ENCODE peak calls at places on chromosomes 2 and 18, in six cellular contexts. K is neural progenitor cell, Z is spleen, B is IMR-90, E is prostate gland, R is Caco-2. O is an unnamed sample.
A peak's percentile ranks its signal among the peaks of the same experiment; 100 is the strongest.

GRCh38 chr18:77000527-77000926 is 132.1 kb downstream of the MBP start:
- DNase-seq in Z (peak; percentile 89), E (peak; percentile 30), R (peak; percentile 35), K (peak; percentile 64), B (peak; percentile 32), O (peak; percentile 58)

GRCh38 chr2:1662606-1663180 is 81.6 kb downstream of the PXDN start:
- DNase-seq in Z (no peak), K (no peak), R (no peak), E (no peak), B (no peak), O (no peak)

GRCh38 chr2:229553091-229553490 is 161.3 kb downstream of the DNER start:
- DNase-seq in B (no peak), Z (no peak), K (no peak), R (no peak), E (no peak), O (no peak)

GRCh38 chr2:38232454-38232853 is 144.6 kb downstream of the ATL2 start:
- DNase-seq in K (no peak), R (no peak), B (no peak), Z (no peak), E (no peak), O (no peak)

GRCh38 chr18:10926565-10927194 is 222.7 kb downstream of the PIEZO2 start:
- DNase-seq in K (no peak), Z (no peak), E (no peak), B (peak; percentile 68), R (no peak), O (peak; percentile 68)

GRCh38 chr18:3037423-3037915 is 24.5 kb upstream of the LPIN2 start:
- DNase-seq in R (peak; percentile 56), E (peak; percentile 39), Z (no peak), K (no peak), B (peak; percentile 90), O (no peak)

GRCh38 chr18:3966985-3967856 is 487.9 kb downstream of the DLGAP1 start:
- DNase-seq in E (no peak), B (peak; percentile 40), K (peak; percentile 26), Z (no peak), R (no peak), O (peak; percentile 9)

GRCh38 chr18:13372405-13372995 is 153.9 kb downstream of the LDLRAD4 start:
- DNase-seq in K (no peak), E (no peak), B (no peak), R (no peak), Z (no peak), O (no peak)

GRCh38 chr18:21735452-21736015 is 5.1 kb upstream of the MIB1 start:
- DNase-seq in E (no peak), B (peak; percentile 73), Z (peak; percentile 81), R (peak; percentile 65), K (peak; percentile 53), O (no peak)

GRCh38 chr2:181778621-181779195 is 98.4 kb upstream of the NEUROD1 start:
- DNase-seq in Z (no peak), R (no peak), B (peak; percentile 25), E (no peak), K (peak; percentile 31), O (no peak)

GRCh38 chr2:156329922-156330726 is 2.4 kb downstream of the NR4A2 start:
- DNase-seq in Z (no peak), E (no peak), B (no peak), K (no peak), R (no peak), O (no peak)

GRCh38 chr2:127576433-127577207 is 41.1 kb downstream of the MYO7B start:
- DNase-seq in B (peak; percentile 56), K (no peak), Z (peak; percentile 70), E (peak; percentile 83), R (no peak), O (peak; percentile 90)

GRCh38 chr2:171390941-171391516 is 42.8 kb downstream of the METTL8 start:
- DNase-seq in K (no peak), E (no peak), R (no peak), B (peak; percentile 78), Z (no peak), O (no peak)

GRCh38 chr18:23992119-23992940 is 22.2 kb upstream of the TTC39C start:
- DNase-seq in K (no peak), R (no peak), E (peak; percentile 51), Z (no peak), B (peak; percentile 38), O (no peak)

GRCh38 chr18:9925369-9925768 is 11.6 kb downstream of the VAPA start:
- DNase-seq in R (no peak), B (peak; percentile 70), E (no peak), K (no peak), Z (no peak), O (peak; percentile 35)

GRCh38 chr2:120729410-120730052 is 6.1 kb upstream of the GLI2 start:
- DNase-seq in K (no peak), B (peak; percentile 88), Z (peak; percentile 6), E (no peak), R (no peak), O (peak; percentile 67)

GRCh38 chr2:191303349-191304005 is 58.3 kb downstream of the MYO1B start:
- DNase-seq in K (no peak), E (no peak), B (peak; percentile 22), R (no peak), Z (no peak), O (no peak)

GRCh38 chr2:43149482-43150107 is 76.8 kb downstream of the ZFP36L2 start:
- DNase-seq in Z (peak; percentile 75), R (no peak), K (no peak), E (no peak), B (no peak), O (no peak)

GRCh38 chr2:226583715-226584114 is 215.9 kb downstream of the IRS1 start:
- DNase-seq in R (peak; percentile 5), B (peak; percentile 89), K (no peak), Z (no peak), E (no peak), O (peak; percentile 85)

GRCh38 chr2:127893033-127893432 is 7.3 kb upstream of the AMMECR1L start:
- DNase-seq in E (no peak), R (no peak), Z (peak; percentile 54), K (no peak), B (no peak), O (no peak)

GRCh38 chr18:49628119-49628518 is 66.3 kb downstream of the LIPG start:
- DNase-seq in B (no peak), Z (no peak), E (no peak), R (no peak), K (no peak), O (no peak)

GRCh38 chr2:138564586-138565250 is 63.1 kb downstream of the SPOPL start:
- DNase-seq in Z (no peak), K (no peak), R (no peak), B (peak; percentile 39), E (no peak), O (no peak)

GRCh38 chr2:100292022-100292580 is 30.2 kb downstream of the LONRF2 start:
- DNase-seq in R (peak; percentile 40), Z (no peak), K (peak; percentile 9), B (peak; percentile 96), E (no peak), O (peak; percentile 26)

DNA sequence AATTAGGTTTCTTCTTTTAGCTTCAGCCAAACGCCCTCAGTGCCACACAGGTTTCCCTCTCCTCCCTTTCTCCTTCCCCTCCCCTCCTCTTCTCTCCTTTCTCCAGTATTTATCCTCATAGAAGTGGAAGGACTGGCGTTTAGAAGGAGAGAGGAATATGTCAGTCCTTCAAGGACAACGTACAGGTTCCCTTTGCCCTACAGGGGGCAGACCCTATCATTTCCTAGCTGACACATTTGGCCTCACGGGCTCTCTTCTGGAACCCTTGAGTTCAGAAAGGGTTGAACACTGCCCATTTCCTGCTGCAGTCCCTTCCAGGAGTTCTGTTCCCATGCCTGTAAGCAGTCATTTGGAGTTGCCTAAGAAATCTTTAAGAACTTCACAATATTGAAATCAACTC is 46.1 kb downstream of the CDCA7 start:
- DNase-seq in K (peak; percentile 34), E (no peak), B (no peak), Z (no peak), R (peak; percentile 32), O (peak; percentile 23)
- TF ChIP-seq CTCF in K (peak; percentile 29), E (no peak), B (no peak), Z (no peak), R (peak; percentile 29), O (peak; percentile 22)

GRCh38 chr2:207163053-207163814 is 2.5 kb downstream of the KLF7 start:
- DNase-seq in R (peak; percentile 15), B (peak; percentile 92), E (peak; percentile 79), Z (no peak), K (no peak), O (no peak)
- H3K4me1 ChIP-seq in R (peaks cover 10% of the 10 kb centered on the region), B (peaks cover 12% of the 10 kb centered on the region), E (no peaks in the 10 kb centered on the region), Z (peaks cover 11% of the 10 kb centered on the region), K (peaks cover 46% of the 10 kb centered on the region), O (peaks cover 13% of the 10 kb centered on the region)

DNA sequence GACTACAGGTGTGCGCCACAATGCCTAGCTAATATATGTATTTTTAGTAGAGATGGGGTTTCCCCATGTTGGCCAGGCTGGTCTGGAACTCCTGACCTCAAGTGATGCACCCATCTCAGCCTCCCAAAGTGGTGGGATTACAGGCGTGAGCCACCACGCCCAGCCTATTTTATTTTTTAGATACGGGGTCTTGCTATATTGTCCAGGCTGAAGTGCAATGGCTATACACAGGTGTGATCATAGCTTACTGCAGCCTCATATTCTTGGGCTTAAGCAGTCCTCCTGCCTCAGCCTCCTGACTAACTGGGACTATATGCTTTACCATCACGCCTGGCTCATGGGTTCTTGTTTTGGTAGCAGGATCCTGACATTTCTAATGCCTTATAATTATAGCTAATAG is 42.4 kb downstream of the BIRC6 start:
- DNase-seq in K (no peak), B (no peak), E (no peak), Z (no peak), R (no peak), O (no peak)
- H3K36me3 ChIP-seq in K (no peaks in the 10 kb centered on the region), B (peaks cover 34% of the 10 kb centered on the region), E (no peaks in the 10 kb centered on the region), Z (peaks cover 67% of the 10 kb centered on the region), R (peaks cover 1% of the 10 kb centered on the region), O (peaks cover 28% of the 10 kb centered on the region)

DNA sequence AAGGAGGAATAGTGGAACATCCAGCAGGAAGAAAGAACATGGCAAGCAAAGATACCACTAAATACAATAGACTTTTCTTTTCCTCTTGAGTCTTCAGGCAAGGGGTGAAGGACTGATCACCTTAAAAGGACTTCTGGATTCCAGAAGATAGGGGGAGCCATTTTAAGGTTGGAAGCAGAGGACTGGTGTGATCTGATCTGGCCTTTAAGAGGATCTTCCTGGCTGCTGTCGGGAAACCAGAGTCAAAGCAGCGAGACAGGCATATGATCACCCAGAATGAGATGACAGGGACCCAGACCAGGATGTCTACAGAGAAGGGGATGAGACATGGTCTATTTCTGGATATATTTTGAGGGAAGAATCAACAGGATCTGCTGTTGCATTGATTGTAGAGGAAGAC is 558.0 kb downstream of the STK39 start:
- DNase-seq in R (peak; percentile 35), Z (no peak), K (peak; percentile 63), E (no peak), B (no peak), O (no peak)
- TF ChIP-seq CTCF in R (peak; percentile 17), Z (no peak), K (peak; percentile 59), E (no peak), B (no peak), O (no peak)

GRCh38 chr2:134268265-134268664 is 14.4 kb downstream of the MGAT5 start:
- DNase-seq in B (peak; percentile 48), R (no peak), E (no peak), K (no peak), Z (no peak), O (no peak)
- H3K4me1 ChIP-seq in B (peaks cover 3% of the 10 kb centered on the region), R (no peaks in the 10 kb centered on the region), E (no peaks in the 10 kb centered on the region), K (no peaks in the 10 kb centered on the region), Z (peaks cover 12% of the 10 kb centered on the region), O (peaks cover 10% of the 10 kb centered on the region)

GRCh38 chr2:70282439-70282838 is 11.1 kb downstream of the SNRPG start:
- DNase-seq in Z (no peak), K (no peak), B (no peak), R (no peak), E (no peak), O (no peak)
- H3K36me3 ChIP-seq in Z (peaks cover 80% of the 10 kb centered on the region), K (peaks cover 27% of the 10 kb centered on the region), B (peaks cover 38% of the 10 kb centered on the region), R (no peaks in the 10 kb centered on the region), E (peaks cover 1% of the 10 kb centered on the region), O (peaks cover 61% of the 10 kb centered on the region)

O was measured in cardiac muscle cell.